ENCODE peak calls at places on chromosomes 13 and 19, in six cellular contexts. W is mesendoderm, X is neural progenitor cell, Y is OCI-LY7, Z is IMR-90, O is neuronal stem cell. V is an unnamed sample.

GRCh38 chr13:76758738-76759137 is 127.5 kb downstream of the KCTD12 start:
- DNase-seq in W (no peak), X (no peak), Y (no peak), Z (no peak), O (no peak), V (no peak)

GRCh38 chr13:21020581-21020980 is 40.8 kb downstream of the LATS2 start:
- DNase-seq in W (no peak), X (no peak), Y (no peak), Z (no peak), O (no peak), V (no peak)

GRCh38 chr13:79491715-79492114 is 10.8 kb downstream of the NDFIP2 start:
- DNase-seq in W (peak), X (no peak), Y (no peak), Z (peak), O (no peak), V (peak)

GRCh38 chr13:40682449-40683240 is 16.2 kb upstream of the FOXO1 start:
- DNase-seq in W (peak), X (peak), Y (peak), Z (peak), O (no peak), V (peak)

GRCh38 chr19:8456064-8456463 is 11.3 kb downstream of the HNRNPM start:
- DNase-seq in W (peak), X (peak), Y (no peak), Z (no peak), O (no peak), V (peak)

GRCh38 chr13:59384154-59384553 is 779.6 kb downstream of the DIAPH3 start:
- DNase-seq in W (peak), X (no peak), Y (no peak), Z (no peak), O (no peak), V (no peak)

GRCh38 chr19:36027696-36028095 is 5.0 kb downstream of the CLIP3 start:
- DNase-seq in W (no peak), X (no peak), Y (no peak), Z (no peak), O (no peak), V (no peak)

GRCh38 chr13:101730420-101731000 is 278.0 kb downstream of the ITGBL1 start:
- DNase-seq in W (no peak), X (no peak), Y (no peak), Z (no peak), O (no peak), V (peak)

GRCh38 chr19:3783660-3784584 is 2.3 kb downstream of the MATK start:
- DNase-seq in W (peak), X (peak), Y (no peak), Z (no peak), O (no peak), V (no peak)

GRCh38 chr13:79482271-79482970 is 1.5 kb downstream of the NDFIP2 start:
- DNase-seq in W (no peak), X (no peak), Y (no peak), Z (peak), O (no peak), V (peak)

GRCh38 chr19:11375143-11375948 is 880 bp downstream of the SWSAP1 start:
- DNase-seq in W (peak), X (peak), Y (peak), Z (no peak), O (no peak), V (no peak)

GRCh38 chr13:99335087-99335486 is 27.9 kb upstream of the GPR183 start:
- DNase-seq in W (no peak), X (no peak), Y (no peak), Z (no peak), O (no peak), V (no peak)

GRCh38 chr13:107079423-107080099 is 511.6 kb upstream of the ARGLU1 start:
- DNase-seq in W (no peak), X (no peak), Y (peak), Z (no peak), O (no peak), V (no peak)

GRCh38 chr19:19426799-19427198 is 21.3 kb downstream of the GATAD2A start:
- DNase-seq in W (no peak), X (no peak), Y (no peak), Z (no peak), O (no peak), V (no peak)

GRCh38 chr13:26544707-26545106 is 12.8 kb upstream of the WASF3 start:
- DNase-seq in W (no peak), X (no peak), Y (no peak), Z (no peak), O (no peak), V (no peak)

GRCh38 chr19:38658462-38659306 is 11.2 kb downstream of the ACTN4 start:
- DNase-seq in W (peak), X (no peak), Y (no peak), Z (peak), O (no peak), V (peak)

GRCh38 chr19:45470147-45471081 is 2.6 kb downstream of the FOSB start:
- DNase-seq in W (peak), X (no peak), Y (no peak), Z (peak), O (no peak), V (peak)

GRCh38 chr13:91398413-91399188 is at the start of gene GPC5:
- DNase-seq in W (peak), X (peak), Y (peak), Z (peak), O (peak), V (peak)

GRCh38 chr19:58572026-58572817 is 913 bp downstream of the MZF1 start:
- DNase-seq in W (no peak), X (peak), Y (no peak), Z (no peak), O (no peak), V (no peak)

GRCh38 chr19:35253316-35254286 is 4.8 kb downstream of the LSR start:
- DNase-seq in W (peak), X (no peak), Y (no peak), Z (no peak), O (no peak), V (no peak)

GRCh38 chr19:47447470-47448359 is 24.0 kb downstream of the SLC8A2 start:
- DNase-seq in W (peak), X (peak), Y (peak), Z (peak), O (peak), V (peak)

GRCh38 chr13:89465366-89465765 is 1794.2 kb downstream of the SLITRK5 start:
- DNase-seq in W (no peak), X (peak), Y (no peak), Z (no peak), O (no peak), V (peak)

GRCh38 chr13:99058527-99059495 is 80.9 kb upstream of the DOCK9 start:
- DNase-seq in W (no peak), X (no peak), Y (no peak), Z (no peak), O (no peak), V (no peak)

GRCh38 chr13:24982333-24982999 is 113.5 kb upstream of the PABPC3 start:
- DNase-seq in W (no peak), X (no peak), Y (no peak), Z (no peak), O (no peak), V (no peak)

GRCh38 chr19:54682306-54682705 is 19.5 kb downstream of the LILRB4 start:
- DNase-seq in W (no peak), X (no peak), Y (no peak), Z (no peak), O (no peak), V (no peak)

GRCh38 chr19:41911889-41912731 is 16.1 kb downstream of the ERFL start:
- DNase-seq in W (no peak), X (no peak), Y (peak), Z (no peak), O (no peak), V (no peak)

GRCh38 chr19:32067686-32068085 is 277.7 kb upstream of the ZNF507 start:
- DNase-seq in W (peak), X (peak), Y (no peak), Z (no peak), O (peak), V (no peak)

GRCh38 chr19:29927944-29928669 is 13.9 kb upstream of the URI1 start:
- DNase-seq in W (peak), X (peak), Y (peak), Z (no peak), O (no peak), V (no peak)

GRCh38 chr13:84400711-84401110 is 518.4 kb upstream of the SLITRK1 start:
- DNase-seq in W (no peak), X (no peak), Y (no peak), Z (peak), O (no peak), V (peak)

GRCh38 chr13:71632721-71633120 is 234.3 kb downstream of the DACH1 start:
- DNase-seq in W (no peak), X (no peak), Y (no peak), Z (no peak), O (no peak), V (no peak)

GRCh38 chr19:4815426-4816387 is 15.8 kb downstream of the TICAM1 start:
- DNase-seq in W (peak), X (peak), Y (peak), Z (peak), O (peak), V (peak)
- H3K4me2 ChIP-seq in W (no peak), X (peak), Y (peak), Z (peak), O (peak), V (no peak)

DNA sequence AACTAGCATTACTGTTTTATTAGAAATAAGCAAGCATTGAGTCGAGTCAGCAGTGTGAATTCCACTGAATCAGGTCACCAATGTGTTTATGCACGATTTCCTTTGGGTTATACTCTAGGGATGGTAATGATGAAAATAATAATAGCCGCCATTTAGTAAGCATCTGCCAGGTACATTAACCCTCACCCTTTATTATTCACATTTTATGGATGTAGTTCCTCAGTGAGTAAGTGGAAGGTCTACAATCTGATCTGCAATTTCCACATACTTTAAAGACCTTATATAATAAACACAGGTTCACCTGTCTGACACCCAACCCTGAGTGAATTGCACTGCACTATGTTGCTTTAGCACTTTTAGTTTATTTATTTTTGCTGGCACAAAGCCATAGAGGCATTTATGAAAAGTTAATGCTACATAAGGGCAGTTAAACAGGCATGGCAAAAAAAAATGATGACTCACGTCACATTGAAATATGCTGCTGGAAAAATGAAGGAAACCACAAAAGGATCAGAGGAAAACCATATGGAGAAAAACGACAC is 122.4 kb downstream of the TRPC4 start:
- DNase-seq in W (no peak), X (no peak), Y (no peak), Z (peak), O (no peak), V (peak)
- H3K4me3 ChIP-seq in W (no peak), X (no peak), Y (no peak), Z (no peak), O (no peak), V (no peak)

GRCh38 chr13:109309625-109310363 is 476.6 kb downstream of the IRS2 start:
- DNase-seq in W (no peak), X (no peak), Y (no peak), Z (no peak), O (no peak), V (no peak)
- H3K4me2 ChIP-seq in W (no peak), X (no peak), Y (no peak), Z (no peak), O (no peak), V (no peak)

DNA sequence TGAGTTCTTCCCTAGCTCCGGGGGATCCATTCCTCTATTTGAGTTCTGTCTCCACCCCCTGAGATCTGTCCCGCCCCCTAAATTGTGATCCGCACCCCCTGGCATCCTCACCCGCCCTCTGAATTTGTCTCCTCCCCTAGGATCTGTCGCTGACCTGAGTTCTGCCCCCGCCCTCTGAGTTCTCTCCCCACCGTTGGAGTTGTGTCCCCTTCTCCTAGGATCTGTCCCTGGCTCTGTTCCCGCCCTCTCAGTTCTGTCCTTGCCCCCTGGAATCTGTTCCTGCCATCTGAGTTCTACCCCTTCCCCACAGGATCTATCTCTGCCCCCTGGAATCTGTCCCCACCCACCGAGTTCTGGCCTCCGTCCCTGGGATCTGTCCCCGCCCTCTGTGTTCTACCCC is 1.0 kb upstream of the SLC17A7 start:
- DNase-seq in W (no peak), X (peak), Y (no peak), Z (no peak), O (no peak), V (peak)
- H3K4me3 ChIP-seq in W (no peak), X (peak), Y (peak), Z (no peak), O (peak), V (peak)

GRCh38 chr19:497476-497860 is 1.2 kb downstream of the MADCAM1 start:
- DNase-seq in W (no peak), X (no peak), Y (no peak), Z (no peak), O (no peak), V (no peak)

GRCh38 chr19:496333-496634 is at the start of gene MADCAM1:
- DNase-seq in W (no peak), X (no peak), Y (no peak), Z (no peak), O (no peak), V (no peak)

GRCh38 chr19:497861-498590 is 1.7 kb downstream of the MADCAM1 start:
- DNase-seq in W (no peak), X (no peak), Y (no peak), Z (no peak), O (no peak), V (no peak)

GRCh38 chr19:498977-499623 is 2.8 kb downstream of the MADCAM1 start:
- DNase-seq in W (no peak), X (no peak), Y (no peak), Z (no peak), O (no peak), V (no peak)

DNA sequence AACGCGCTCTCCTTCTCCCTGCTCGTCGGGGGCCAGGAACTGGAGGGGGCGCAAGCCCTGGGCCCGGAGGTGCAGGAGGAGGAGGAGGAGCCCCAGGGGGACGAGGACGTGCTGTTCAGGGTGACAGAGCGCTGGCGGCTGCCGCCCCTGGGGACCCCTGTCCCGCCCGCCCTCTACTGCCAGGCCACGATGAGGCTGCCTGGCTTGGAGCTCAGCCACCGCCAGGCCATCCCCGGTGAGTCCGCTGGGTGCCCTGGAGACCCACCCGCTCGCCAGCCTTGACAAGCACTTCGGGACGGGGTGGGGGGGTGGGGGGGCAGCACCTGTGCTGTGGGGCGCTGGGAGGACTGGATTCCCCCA is 2.3 kb downstream of the MADCAM1 start:
- DNase-seq in W (no peak), X (no peak), Y (no peak), Z (no peak), O (no peak), V (no peak)
- H3K4me2 ChIP-seq in W (no peak), X (no peak), Y (no peak), Z (no peak), O (peak), V (no peak)

GRCh38 chr19:12886943-12887747 is at the start of gene KLF1:
- DNase-seq in W (no peak), X (no peak), Y (no peak), Z (no peak), O (no peak), V (no peak)
- H3K4me3 ChIP-seq in W (peak), X (peak), Y (no peak), Z (no peak), O (no peak), V (no peak)

V was measured in GM23248.